ENCODE peak calls at places on chromosomes 12 and 14, in four cellular contexts. One of them, this sample, is unnamed.

GRCh38 chr14:71668186-71668912 is 263.9 kb upstream of the RGS6 start:
- DNase-seq in K562: no peak
- DNase-seq in HepG2: no peak
- DNase-seq in GM12878: no peak
- DNase-seq in this sample: no peak

GRCh38 chr14:99681832-99682148 is 2.3 kb upstream of the CYP46A1 start:
- DNase-seq in GM12878: no peak
- DNase-seq in K562: no peak
- DNase-seq in HepG2: no peak
- DNase-seq in this sample: no peak

GRCh38 chr12:116636636-116637519 is 77.7 kb downstream of the MAP1LC3B2 start:
- DNase-seq in K562: no peak
- DNase-seq in GM12878: no peak
- DNase-seq in HepG2: peak
- DNase-seq in this sample: no peak

GRCh38 chr12:82524020-82524419 is 162.7 kb upstream of the TMTC2 start:
- DNase-seq in GM12878: no peak
- DNase-seq in HepG2: peak
- DNase-seq in K562: no peak
- DNase-seq in this sample: no peak

GRCh38 chr14:90678846-90679362 is 137.3 kb downstream of the TTC7B start:
- DNase-seq in K562: no peak
- DNase-seq in GM12878: no peak
- DNase-seq in HepG2: no peak
- DNase-seq in this sample: no peak

GRCh38 chr12:48592591-48593086 is 22.8 kb upstream of the LALBA start:
- DNase-seq in HepG2: no peak
- DNase-seq in K562: no peak
- DNase-seq in GM12878: no peak
- DNase-seq in this sample: no peak

GRCh38 chr12:51127050-51127729 is 43.8 kb upstream of the CSRNP2 start:
- DNase-seq in GM12878: no peak
- DNase-seq in K562: no peak
- DNase-seq in HepG2: no peak
- DNase-seq in this sample: no peak

GRCh38 chr14:63717704-63718103 is 10.2 kb downstream of the SGPP1 start:
- DNase-seq in GM12878: no peak
- DNase-seq in K562: peak
- DNase-seq in HepG2: no peak
- DNase-seq in this sample: no peak

GRCh38 chr12:131162113-131162512 is 208.4 kb downstream of the ADGRD1 start:
- DNase-seq in HepG2: no peak
- DNase-seq in GM12878: no peak
- DNase-seq in K562: no peak
- DNase-seq in this sample: no peak

GRCh38 chr12:27436029-27436428 is 10.5 kb upstream of the SMCO2 start:
- DNase-seq in K562: no peak
- DNase-seq in HepG2: peak
- DNase-seq in GM12878: no peak
- DNase-seq in this sample: no peak

DNA sequence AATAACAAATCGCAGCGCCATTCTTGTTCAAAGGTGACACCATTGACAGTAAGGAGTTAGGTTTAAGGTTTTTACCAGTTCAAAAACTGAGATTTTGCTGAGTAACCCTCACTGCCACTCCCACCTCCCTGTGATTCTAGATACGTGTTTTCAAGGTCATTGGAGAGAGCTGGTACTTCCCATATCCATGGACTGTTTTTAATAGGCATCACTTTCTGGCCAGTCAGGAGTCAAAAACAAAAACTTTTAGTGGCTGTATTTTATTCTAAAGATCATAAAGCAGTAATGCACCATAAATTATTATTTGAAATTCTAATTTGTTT is 187.5 kb downstream of the ETV6 start:
- DNase-seq in K562: peak
- DNase-seq in GM12878: no peak
- DNase-seq in HepG2: no peak
- DNase-seq in this sample: no peak
- TF ChIP-seq FOXK2 in K562: no peak
- TF ChIP-seq FOXK2 in GM12878: no peak
- TF ChIP-seq FOXK2 in HepG2: no peak
- TF ChIP-seq FOXK2 in this sample: no peak

GRCh38 chr14:54617467-54617866 is 50.5 kb downstream of the SAMD4A start:
- DNase-seq in HepG2: no peak
- DNase-seq in GM12878: no peak
- DNase-seq in K562: no peak
- DNase-seq in this sample: no peak
- TF ChIP-seq SP1 in HepG2: no peak
- TF ChIP-seq SP1 in GM12878: no peak
- TF ChIP-seq SP1 in K562: no peak
- TF ChIP-seq SP1 in this sample: no peak

DNA sequence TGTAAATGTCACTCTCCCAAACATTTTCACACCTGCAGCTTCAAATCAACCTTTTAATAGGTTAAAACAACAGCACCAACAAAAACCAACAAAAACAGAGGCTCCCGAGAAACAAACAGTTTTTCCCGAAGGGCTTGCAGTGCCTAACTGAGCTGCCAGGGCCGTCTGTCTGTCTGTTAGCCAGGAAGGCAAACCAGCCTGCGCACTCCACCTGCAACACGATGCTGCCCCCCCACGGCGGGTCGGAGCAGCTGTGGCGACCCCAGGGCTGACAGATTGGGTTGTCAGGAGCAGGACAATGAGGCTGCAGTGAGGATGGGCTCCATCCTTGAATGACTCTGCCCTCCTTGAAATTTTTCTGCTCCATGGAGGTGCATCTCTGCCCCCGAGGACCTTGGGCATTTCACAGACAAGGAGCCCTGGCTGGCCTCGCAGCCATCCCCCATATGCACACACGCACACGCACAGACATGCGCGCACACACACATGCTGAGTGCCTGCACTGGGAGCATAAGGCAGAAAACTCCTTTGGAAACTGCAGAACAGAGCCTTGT is 2.6 kb downstream of the RTL1 start:
- DNase-seq in HepG2: peak
- DNase-seq in K562: peak
- DNase-seq in GM12878: no peak
- DNase-seq in this sample: peak
- TF ChIP-seq FOXK2 in HepG2: no peak
- TF ChIP-seq FOXK2 in K562: no peak
- TF ChIP-seq FOXK2 in GM12878: no peak
- TF ChIP-seq FOXK2 in this sample: no peak

DNA sequence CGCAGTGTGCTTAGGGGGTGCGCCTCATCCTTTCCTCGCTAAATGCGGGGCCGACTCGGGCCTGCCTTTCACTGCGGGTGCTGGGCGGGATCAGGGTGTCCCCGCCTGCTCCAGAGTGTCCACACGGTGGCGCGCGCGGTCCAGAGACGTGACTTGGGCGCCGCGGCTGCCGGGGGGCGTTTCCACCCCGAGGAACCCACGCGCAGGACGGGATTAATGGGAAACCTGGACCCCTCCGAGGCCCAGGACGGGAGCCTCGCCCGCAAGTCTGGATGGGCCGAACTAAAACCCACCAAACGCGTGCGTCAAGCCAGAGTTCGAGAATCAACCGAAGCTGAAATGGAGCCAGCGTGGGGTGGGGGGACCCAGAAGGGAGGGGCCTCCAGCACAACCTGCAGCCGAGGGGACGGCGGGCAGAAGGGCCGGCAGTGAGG is 93.4 kb downstream of the NINJ2 start:
- DNase-seq in GM12878: no peak
- DNase-seq in HepG2: peak
- DNase-seq in K562: peak
- DNase-seq in this sample: peak
- TF ChIP-seq SP1 in GM12878: no peak
- TF ChIP-seq SP1 in HepG2: no peak
- TF ChIP-seq SP1 in K562: peak
- TF ChIP-seq SP1 in this sample: no peak

This sample was measured in HEK293T.